ENCODE peak calls at places on chromosomes 7 and 10, in eight cellular contexts. J, G, C, T, P, S, V and Z are unnamed samples.

GRCh38 chr10:100881552-100882250 is 31.1 kb upstream of the SLF2 start:
- DNase-seq in T (no peak), J (no peak), S (no peak), C (no peak), G (no peak), P (no peak), V (no peak), Z (no peak)

GRCh38 chr7:55629051-55629677 is 56.9 kb upstream of the VOPP1 start:
- DNase-seq in T (no peak), J (no peak), C (no peak), P (no peak), G (no peak), S (no peak), V (no peak), Z (no peak)

GRCh38 chr7:112830769-112831168 is 40.6 kb upstream of the TMEM168 start:
- DNase-seq in T (no peak), G (no peak), J (no peak), V (no peak), S (no peak), P (no peak), C (no peak), Z (no peak)

GRCh38 chr10:5697342-5697741 is 12.7 kb downstream of the TASOR2 start:
- DNase-seq in J (no peak), V (no peak), G (no peak), P (no peak), S (no peak), C (no peak), T (no peak), Z (no peak)

GRCh38 chr10:96832721-96833219 is 672 bp downstream of the LCOR start:
- DNase-seq in S (peak), T (peak), V (peak), P (peak), G (peak), J (peak), C (peak), Z (peak)

GRCh38 chr7:116955801-116956514 is 2.7 kb downstream of the ST7 start:
- DNase-seq in G (no peak), S (no peak), J (peak), P (no peak), V (no peak), T (peak), C (no peak), Z (no peak)

GRCh38 chr7:81339946-81340345 is 421.1 kb upstream of the SEMA3C start:
- DNase-seq in J (no peak), V (no peak), S (no peak), P (no peak), G (no peak), C (peak), T (no peak), Z (no peak)

GRCh38 chr10:48194830-48195229 is 79.7 kb downstream of the FRMPD2 start:
- DNase-seq in C (no peak), S (no peak), G (no peak), T (no peak), V (no peak), P (no peak), J (no peak), Z (no peak)

GRCh38 chr7:102473271-102473991 is 5.3 kb downstream of the POLR2J start:
- DNase-seq in S (peak), V (peak), P (no peak), J (no peak), T (no peak), C (no peak), G (peak), Z (peak)

GRCh38 chr10:68106656-68107055 is 2.6 kb upstream of the MYPN start:
- DNase-seq in V (no peak), T (peak), C (peak), G (no peak), J (no peak), P (peak), S (no peak), Z (no peak)

GRCh38 chr10:117543245-117543998 is 876 bp downstream of the EMX2 start:
- DNase-seq in T (no peak), J (no peak), G (no peak), S (no peak), V (no peak), P (no peak), C (no peak), Z (peak)

GRCh38 chr10:78964274-78964951 is 104.4 kb upstream of the ZMIZ1 start:
- DNase-seq in V (no peak), S (no peak), T (no peak), C (no peak), G (no peak), J (no peak), P (no peak), Z (no peak)

GRCh38 chr10:133393401-133394063 is 425 bp upstream of the MTG1 start:
- DNase-seq in V (peak), S (no peak), G (no peak), P (no peak), T (no peak), C (no peak), J (no peak), Z (no peak)

GRCh38 chr10:118522791-118523498 is 72.5 kb downstream of the PRLHR start:
- DNase-seq in S (no peak), J (no peak), G (no peak), V (no peak), P (peak), C (peak), T (peak), Z (no peak)

GRCh38 chr10:2908851-2909630 is 158.3 kb upstream of the PFKP start:
- DNase-seq in P (no peak), T (no peak), S (no peak), G (no peak), J (no peak), C (no peak), V (no peak), Z (no peak)

GRCh38 chr7:21281193-21281592 is 146.7 kb upstream of the SP4 start:
- DNase-seq in P (no peak), T (no peak), G (no peak), C (no peak), S (no peak), J (no peak), V (no peak), Z (no peak)

GRCh38 chr10:11886851-11887250 is 63.7 kb downstream of the PROSER2 start:
- DNase-seq in S (no peak), J (no peak), T (no peak), V (no peak), G (no peak), P (peak), C (no peak), Z (no peak)

DNA sequence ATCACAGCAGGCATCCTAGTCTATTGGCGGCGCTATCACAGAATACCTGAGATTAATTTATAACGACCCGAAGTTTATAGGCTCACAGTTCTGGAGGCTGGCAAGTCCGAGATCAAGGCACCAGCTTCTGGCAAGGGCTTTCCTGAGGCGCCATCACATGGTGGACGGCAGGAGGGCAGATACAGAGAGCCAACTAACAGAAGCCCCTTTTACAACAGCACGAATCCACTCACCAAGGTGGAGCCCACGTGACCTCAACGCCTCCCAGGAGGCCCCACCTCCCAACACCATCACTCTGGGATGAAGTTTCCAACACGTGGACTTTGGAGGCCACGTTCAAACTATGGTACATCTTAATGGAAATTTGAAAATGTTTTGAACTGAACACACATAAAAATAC is 255.3 kb downstream of the ELFN1 start:
- DNase-seq in V (peak), T (no peak), G (no peak), S (no peak), P (no peak), C (no peak), J (no peak), Z (no peak)
- TF ChIP-seq CTCF in V (no peak), T (peak), G (no peak), S (no peak), P (no peak), C (peak), J (peak), Z (no peak)

GRCh38 chr10:513393-513792 is 176.1 kb downstream of the DIP2C start:
- DNase-seq in J (peak), P (no peak), T (no peak), S (no peak), G (no peak), C (no peak), V (peak), Z (no peak)

GRCh38 chr10:516766-517165 is 172.7 kb downstream of the DIP2C start:
- DNase-seq in S (no peak), P (no peak), G (no peak), T (no peak), J (no peak), C (no peak), V (no peak), Z (no peak)

GRCh38 chr10:511849-512191 is 177.6 kb downstream of the DIP2C start:
- DNase-seq in J (peak), C (no peak), V (no peak), G (no peak), S (no peak), P (no peak), T (no peak), Z (no peak)

GRCh38 chr10:515674-516073 is 173.8 kb downstream of the DIP2C start:
- DNase-seq in V (no peak), G (no peak), J (peak), T (no peak), P (no peak), S (no peak), C (no peak), Z (no peak)

GRCh38 chr10:514137-514671 is 175.3 kb downstream of the DIP2C start:
- DNase-seq in J (peak), T (no peak), G (no peak), P (no peak), C (no peak), V (peak), S (no peak), Z (no peak)
- TF ChIP-seq CTCF in J (no peak), T (no peak), G (no peak), P (no peak), C (no peak), V (no peak), S (no peak), Z (no peak)

GRCh38 chr7:27163776-27164380 is 1.5 kb downstream of the HOXA9 start:
- DNase-seq in S (no peak), P (peak), G (no peak), J (no peak), V (no peak), T (no peak), C (no peak), Z (no peak)

GRCh38 chr7:27165655-27166474 is 528 bp upstream of the HOXA9 start:
- DNase-seq in P (no peak), V (no peak), J (no peak), T (no peak), G (peak), S (no peak), C (no peak), Z (no peak)

GRCh38 chr7:27165089-27165654 is at the start of gene HOXA9:
- DNase-seq in S (peak), G (peak), C (no peak), J (no peak), V (no peak), T (peak), P (no peak), Z (no peak)

GRCh38 chr7:27162930-27163775 is 2.2 kb downstream of the HOXA9 start:
- DNase-seq in C (no peak), P (peak), T (no peak), V (no peak), G (no peak), S (no peak), J (no peak), Z (no peak)

GRCh38 chr7:27164381-27165088 is 802 bp downstream of the HOXA9 start:
- DNase-seq in G (peak), T (no peak), V (no peak), S (peak), P (peak), J (no peak), C (no peak), Z (no peak)
- TF ChIP-seq CTCF in G (peak), T (no peak), V (no peak), S (peak), P (no peak), J (no peak), C (no peak), Z (peak)

GRCh38 chr7:96179863-96180262 is 142.0 kb downstream of the SLC25A13 start:
- DNase-seq in V (no peak), T (peak), J (no peak), G (no peak), C (peak), S (no peak), P (no peak), Z (no peak)
- TF ChIP-seq CTCF in V (no peak), T (peak), J (no peak), G (no peak), C (no peak), S (no peak), P (no peak), Z (no peak)

DNA sequence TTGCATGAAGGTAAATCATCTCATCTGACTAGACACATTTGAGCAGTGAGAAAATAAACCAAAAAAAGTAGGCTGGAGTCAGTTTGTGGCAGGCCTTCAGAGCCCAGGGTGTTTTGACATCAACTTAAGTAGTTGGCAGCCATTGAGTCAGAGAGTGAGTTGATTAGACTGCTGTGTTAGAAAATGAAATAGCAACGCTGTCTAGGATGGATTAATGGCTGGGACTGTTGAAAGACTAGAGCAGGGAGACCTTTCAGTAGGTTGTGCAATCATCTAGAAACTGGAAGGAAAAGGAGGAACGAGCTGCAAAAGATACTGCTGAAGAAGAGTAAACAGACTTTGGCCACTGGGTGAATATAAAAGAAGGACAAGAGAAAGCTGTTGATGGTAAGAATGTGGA is 28.6 kb upstream of the TRIL start:
- DNase-seq in G (no peak), P (no peak), C (peak), T (peak), J (no peak), S (no peak), V (no peak), Z (no peak)
- TF ChIP-seq CTCF in G (no peak), P (no peak), C (no peak), T (no peak), J (no peak), S (no peak), V (no peak), Z (no peak)

GRCh38 chr7:124171068-124171467 is 138.2 kb upstream of the TMEM229A start:
- DNase-seq in P (peak), G (no peak), T (peak), V (peak), C (peak), J (no peak), S (no peak), Z (no peak)
- TF ChIP-seq CTCF in P (peak), G (no peak), T (peak), V (peak), C (peak), J (peak), S (no peak), Z (peak)